ENCODE peak calls at places on chromosome 17, in four cellular contexts. X is lung, S is heart right ventricle, Z is gastrocnemius medialis. L is an unnamed sample.

GRCh38 chr17:35082073-35082657 is 18.7 kb upstream of the RFFL start:
- DNase-seq in X (no peak), S (no peak), Z (no peak), L (peak; percentile 29)

GRCh38 chr17:77316191-77316641 is 175.4 kb downstream of the SEC14L1 start:
- DNase-seq in X (no peak), S (no peak), Z (peak; percentile 55), L (no peak)

GRCh38 chr17:75639327-75639726 is 6.1 kb downstream of the SMIM5 start:
- DNase-seq in X (no peak), S (no peak), Z (no peak), L (no peak)

GRCh38 chr17:67281736-67282135 is 36.7 kb upstream of the HELZ start:
- DNase-seq in X (no peak), S (no peak), Z (no peak), L (no peak)

GRCh38 chr17:76702941-76703637 is 7.7 kb downstream of the MXRA7 start:
- DNase-seq in X (no peak), S (no peak), Z (no peak), L (no peak)

GRCh38 chr17:7929158-7930029 is at the start of gene KCNAB3:
- DNase-seq in X (no peak), S (peak; percentile 45), Z (no peak), L (peak; percentile 9)

GRCh38 chr17:47705536-47706481 is 11.8 kb downstream of the TBKBP1 start:
- DNase-seq in X (no peak), S (no peak), Z (no peak), L (no peak)

GRCh38 chr17:72169823-72170222 is 49.0 kb downstream of the SOX9 start:
- DNase-seq in X (no peak), S (no peak), Z (no peak), L (no peak)

GRCh38 chr17:39151680-39152058 is 232 bp upstream of the PLXDC1 start:
- DNase-seq in X (no peak), S (peak; percentile 37), Z (no peak), L (no peak)
- H3K4me3 ChIP-seq in X (no peak overlapping the region), S (peak overlapping the region; percentile 94), Z (peak overlapping the region; percentile 85), L (peak overlapping the region; percentile 48)

GRCh38 chr17:17127730-17128291 is 78.3 kb downstream of the PLD6 start:
- DNase-seq in X (peak; percentile 65), S (no peak), Z (no peak), L (no peak)
- H3K36me3 ChIP-seq in X (peaks cover 36% of the 10 kb centered on the region), S (peaks cover 63% of the 10 kb centered on the region), Z (peaks cover 22% of the 10 kb centered on the region), L (no peaks in the 10 kb centered on the region)

GRCh38 chr17:64459284-64459747 is 10.4 kb downstream of the MILR1 start:
- DNase-seq in X (no peak), S (no peak), Z (no peak), L (peak; percentile 57)

GRCh38 chr17:64458756-64459155 is 9.8 kb downstream of the MILR1 start:
- DNase-seq in X (no peak), S (no peak), Z (no peak), L (no peak)

GRCh38 chr17:64460955-64461354 is 12.0 kb downstream of the MILR1 start:
- DNase-seq in X (no peak), S (peak; percentile 21), Z (peak; percentile 19), L (no peak)

GRCh38 chr17:64455993-64456885 is 7.3 kb downstream of the MILR1 start:
- DNase-seq in X (no peak), S (no peak), Z (no peak), L (peak; percentile 23)

DNA sequence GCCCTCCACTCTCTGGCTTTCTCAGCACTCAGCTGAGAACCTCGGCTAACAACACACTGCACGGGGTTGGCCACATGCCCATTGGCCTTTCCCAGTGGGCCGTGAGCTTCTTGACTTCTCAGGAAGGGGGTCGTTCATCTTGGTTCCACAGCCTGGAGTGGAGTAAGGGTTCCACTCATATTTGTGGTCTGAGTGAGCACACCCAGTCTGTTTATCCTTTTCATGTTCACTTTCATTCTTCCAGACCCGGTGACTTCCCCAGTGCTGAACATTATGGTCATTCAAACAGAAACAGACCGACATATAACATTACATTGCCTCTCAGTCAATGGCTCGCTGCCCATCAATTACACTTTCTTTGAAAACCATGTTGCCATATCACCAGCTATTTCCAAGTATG is 8.2 kb downstream of the MILR1 start:
- DNase-seq in X (no peak), S (no peak), Z (no peak), L (no peak)
- H3K4me1 ChIP-seq in X (no peaks in the 10 kb centered on the region), S (peaks cover 12% of the 10 kb centered on the region), Z (no peaks in the 10 kb centered on the region), L (no peaks in the 10 kb centered on the region)

GRCh38 chr17:62807812-62808575 is at the start of gene MARCHF10:
- DNase-seq in X (peak; percentile 41), S (no peak), Z (no peak), L (no peak)
- H3K4me3 ChIP-seq in X (no peak within 1 kb of the TSS), S (peak within 1 kb of the TSS; percentile 9), Z (no peak within 1 kb of the TSS), L (no peak within 1 kb of the TSS)

DNA sequence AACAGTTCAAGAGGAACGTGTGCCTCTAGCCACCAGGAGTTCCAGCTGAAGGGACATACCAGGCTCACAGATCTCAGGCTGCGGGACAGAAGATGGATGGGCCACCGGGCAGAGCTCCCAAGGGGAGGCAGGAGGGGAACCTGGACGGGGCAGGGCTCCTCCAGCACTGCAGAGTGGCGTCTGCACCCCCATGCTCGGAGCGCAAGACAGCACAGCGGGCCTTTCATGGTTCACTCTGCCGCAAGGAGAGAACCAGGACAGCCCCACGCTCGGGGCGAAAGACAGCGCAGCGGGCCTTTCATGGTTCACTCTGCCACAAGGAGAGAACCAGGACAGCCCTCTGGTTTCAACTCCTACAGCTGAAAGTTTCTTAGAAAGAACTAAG is 20.6 kb downstream of the SLC38A10 start:
- DNase-seq in X (no peak), S (no peak), Z (no peak), L (no peak)
- H3K36me3 ChIP-seq in X (peaks cover 62% of the 10 kb centered on the region), S (peaks cover 94% of the 10 kb centered on the region), Z (peaks cover 58% of the 10 kb centered on the region), L (peaks cover 27% of the 10 kb centered on the region)

GRCh38 chr17:42484304-42484703 is 25.6 kb downstream of the ATP6V0A1 start:
- DNase-seq in X (no peak), S (no peak), Z (no peak), L (peak; percentile 89)
- H3K4me1 ChIP-seq in X (no peaks in the 10 kb centered on the region), S (peaks cover 5% of the 10 kb centered on the region), Z (no peaks in the 10 kb centered on the region), L (no peaks in the 10 kb centered on the region)

DNA sequence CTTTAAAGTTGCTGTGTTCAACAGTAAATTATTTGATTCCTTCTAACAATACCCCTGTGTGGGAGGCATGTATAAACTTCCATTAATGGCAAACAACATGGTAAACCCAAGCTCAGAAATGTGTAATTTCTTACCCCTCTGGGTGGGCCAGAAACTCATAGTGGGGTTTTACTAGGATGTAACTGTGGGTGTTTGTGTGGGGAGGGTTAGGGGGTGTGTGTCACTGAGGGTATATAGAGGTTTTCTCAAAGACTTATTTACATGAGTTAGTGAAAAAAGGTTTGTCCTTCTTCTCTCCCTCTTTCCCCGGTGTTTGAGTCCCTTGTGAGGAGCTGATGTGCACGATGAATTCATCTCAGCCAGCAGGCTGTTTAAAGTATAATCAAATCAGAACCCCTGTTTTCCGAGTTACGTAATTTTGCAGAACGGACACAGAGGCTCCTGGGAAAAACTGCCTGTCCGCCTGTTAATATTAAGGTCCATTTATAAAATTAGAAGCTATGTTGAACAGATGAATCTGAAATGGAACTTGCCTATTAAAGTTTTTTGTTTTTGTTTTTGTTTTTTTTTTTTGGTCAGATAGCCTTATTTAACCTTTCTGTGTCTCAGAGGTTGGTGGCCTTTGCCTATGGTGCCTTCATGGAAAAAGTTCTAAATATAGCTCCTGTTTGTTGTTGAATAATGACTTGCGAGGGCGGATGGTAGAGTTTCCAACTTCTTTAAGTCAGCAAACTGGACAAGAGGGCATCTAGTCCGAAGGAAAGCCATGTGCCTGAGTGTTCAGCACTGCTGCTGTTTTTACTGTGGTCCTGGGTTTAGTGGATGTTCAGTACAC is 73.3 kb downstream of the MSI2 start:
- DNase-seq in X (no peak), S (no peak), Z (peak; percentile 39), L (no peak)
- H3K4me3 ChIP-seq in X (no peak overlapping the region), S (no peak overlapping the region), Z (no peak overlapping the region), L (no peak overlapping the region)